ENCODE peak calls at places on chromosomes 6 and 20, in six cellular contexts. S is hepatocyte, N is uterus, I is fibroblast of pulmonary artery, Z is MM.1S, F is lower lobe of right lung. O is an unnamed sample.

GRCh38 chr20:20463933-20464374 is 96.0 kb downstream of the INSM1 start:
- DNase-seq in S (no peak), N (no peak), I (peak; percentile 29), Z (no peak), F (no peak), O (peak; percentile 22)

GRCh38 chr6:26022166-26022510 is 59.5 kb downstream of the TRIM38 start:
- DNase-seq in S (peak; percentile 82), N (peak; percentile 84), I (peak; percentile 90), Z (peak; percentile 55), F (no peak), O (peak; percentile 76)

GRCh38 chr6:16505711-16506362 is 255.4 kb downstream of the ATXN1 start:
- DNase-seq in S (peak; percentile 59), N (peak; percentile 74), I (peak; percentile 78), Z (no peak), F (no peak), O (peak; percentile 52)

GRCh38 chr6:20686142-20686541 is 151.9 kb downstream of the CDKAL1 start:
- DNase-seq in S (no peak), N (no peak), I (no peak), Z (no peak), F (no peak), O (no peak)

GRCh38 chr20:40844285-40844684 is 155.2 kb upstream of the MAFB start:
- DNase-seq in S (no peak), N (no peak), I (no peak), Z (no peak), F (no peak), O (no peak)

GRCh38 chr20:40706977-40707582 is 18.0 kb upstream of the MAFB start:
- DNase-seq in S (peak; percentile 74), N (no peak), I (no peak), Z (no peak), F (no peak), O (no peak)

GRCh38 chr6:72946766-72947165 is 278.5 kb downstream of the KHDC1L start:
- DNase-seq in S (no peak), N (no peak), I (peak; percentile 83), Z (no peak), F (no peak), O (peak; percentile 54)

GRCh38 chr6:1067346-1067745 is 244.6 kb upstream of the FOXQ1 start:
- DNase-seq in S (no peak), N (no peak), I (no peak), Z (no peak), F (no peak), O (peak; percentile 54)

GRCh38 chr6:111210074-111210729 is 122.9 kb downstream of the SLC16A10 start:
- DNase-seq in S (peak; percentile 75), N (no peak), I (peak; percentile 75), Z (peak; percentile 57), F (no peak), O (peak; percentile 27)

GRCh38 chr6:12148841-12149240 is 136.7 kb downstream of the HIVEP1 start:
- DNase-seq in S (no peak), N (no peak), I (no peak), Z (no peak), F (no peak), O (no peak)

GRCh38 chr6:26288155-26288554 is 76.8 kb upstream of the BTN3A2 start:
- DNase-seq in S (no peak), N (no peak), I (no peak), Z (no peak), F (no peak), O (no peak)

GRCh38 chr6:129929433-129929832 is 68.3 kb upstream of the TMEM244 start:
- DNase-seq in S (peak; percentile 10), N (no peak), I (peak; percentile 89), Z (no peak), F (no peak), O (peak; percentile 93)

GRCh38 chr6:22250486-22250885 is 46.4 kb downstream of the PRL start:
- DNase-seq in S (peak; percentile 18), N (no peak), I (no peak), Z (no peak), F (no peak), O (no peak)

GRCh38 chr20:10674684-10675455 is 1.1 kb upstream of the JAG1 start:
- DNase-seq in S (peak; percentile 92), N (peak; percentile 74), I (peak; percentile 77), Z (peak; percentile 86), F (peak; percentile 90), O (peak; percentile 89)

GRCh38 chr6:37354526-37355384 is 972 bp downstream of the RNF8 start:
- DNase-seq in S (peak; percentile 58), N (peak; percentile 34), I (no peak), Z (no peak), F (peak; percentile 59), O (peak; percentile 68)

GRCh38 chr6:142285235-142286087 is 16.3 kb upstream of the ADGRG6 start:
- DNase-seq in S (no peak), N (no peak), I (no peak), Z (no peak), F (no peak), O (no peak)

GRCh38 chr6:21741221-21742109 is 147.9 kb downstream of the SOX4 start:
- DNase-seq in S (no peak), N (no peak), I (peak; percentile 33), Z (no peak), F (no peak), O (no peak)

GRCh38 chr20:45878076-45878731 is 2.8 kb upstream of the ZSWIM1 start:
- DNase-seq in S (no peak), N (no peak), I (no peak), Z (no peak), F (no peak), O (peak; percentile 71)

GRCh38 chr6:44800171-44800671 is 412.7 kb downstream of the CDC5L start:
- DNase-seq in S (peak; percentile 80), N (no peak), I (peak; percentile 82), Z (no peak), F (no peak), O (peak; percentile 4)

GRCh38 chr6:88135578-88136114 is 30.5 kb downstream of the CNR1 start:
- DNase-seq in S (no peak), N (no peak), I (no peak), Z (no peak), F (no peak), O (no peak)

GRCh38 chr6:7762758-7763157 is 36.9 kb downstream of the BMP6 start:
- DNase-seq in S (no peak), N (no peak), I (no peak), Z (no peak), F (no peak), O (no peak)

GRCh38 chr6:11042750-11043551 is 1.2 kb downstream of the ELOVL2 start:
- DNase-seq in S (no peak), N (no peak), I (peak; percentile 37), Z (no peak), F (no peak), O (peak; percentile 50)

GRCh38 chr6:11424395-11425050 is 113.0 kb upstream of the TMEM170B start:
- DNase-seq in S (no peak), N (no peak), I (no peak), Z (no peak), F (no peak), O (no peak)

GRCh38 chr6:54698974-54699373 is 147.6 kb upstream of the FAM83B start:
- DNase-seq in S (peak; percentile 10), N (no peak), I (no peak), Z (no peak), F (no peak), O (no peak)

GRCh38 chr6:27547157-27548075 is 74.5 kb upstream of the ZNF184 start:
- DNase-seq in S (peak; percentile 61), N (no peak), I (peak; percentile 70), Z (no peak), F (no peak), O (peak; percentile 82)

GRCh38 chr6:27542485-27542884 is 69.6 kb upstream of the ZNF184 start:
- DNase-seq in S (no peak), N (no peak), I (no peak), Z (no peak), F (no peak), O (no peak)

GRCh38 chr6:27546522-27546921 is 73.6 kb upstream of the ZNF184 start:
- DNase-seq in S (no peak), N (no peak), I (no peak), Z (no peak), F (no peak), O (no peak)

GRCh38 chr6:27545271-27546046 is 72.6 kb upstream of the ZNF184 start:
- DNase-seq in S (peak; percentile 77), N (no peak), I (peak; percentile 64), Z (no peak), F (no peak), O (peak; percentile 45)

GRCh38 chr6:27544612-27545260 is 71.8 kb upstream of the ZNF184 start:
- DNase-seq in S (no peak), N (no peak), I (no peak), Z (no peak), F (no peak), O (no peak)
- H3K4me3 ChIP-seq in S (peak overlapping the region; percentile 67), N (no peak overlapping the region), I (peak overlapping the region; percentile 49), Z (no peak overlapping the region), F (no peak overlapping the region), O (peak overlapping the region; percentile 38)

GRCh38 chr6:134753001-134753400 is 196.9 kb downstream of the ALDH8A1 start:
- DNase-seq in S (no peak), N (no peak), I (no peak), Z (no peak), F (no peak), O (no peak)

GRCh38 chr6:134750669-134751068 is 199.2 kb downstream of the ALDH8A1 start:
- DNase-seq in S (no peak), N (no peak), I (no peak), Z (no peak), F (no peak), O (peak; percentile 54)

GRCh38 chr6:134752445-134752844 is 197.5 kb downstream of the ALDH8A1 start:
- DNase-seq in S (no peak), N (no peak), I (no peak), Z (no peak), F (no peak), O (no peak)

GRCh38 chr6:134757911-134758361 is 192.0 kb downstream of the ALDH8A1 start:
- DNase-seq in S (peak; percentile 13), N (no peak), I (no peak), Z (no peak), F (no peak), O (peak; percentile 30)

GRCh38 chr6:134754013-134754690 is 195.7 kb downstream of the ALDH8A1 start:
- DNase-seq in S (no peak), N (no peak), I (no peak), Z (no peak), F (no peak), O (no peak)
- TF ChIP-seq CTCF in S (no peak), N (no peak), I (no peak), Z (no peak), F (no peak), O (no peak)

GRCh38 chr20:60086936-60087562 is 128.8 kb downstream of the CDH26 start:
- DNase-seq in S (no peak), N (no peak), I (no peak), Z (no peak), F (no peak), O (no peak)
- H3K4me3 ChIP-seq in S (no peak overlapping the region), N (no peak overlapping the region), I (no peak overlapping the region), Z (no peak overlapping the region), F (peak overlapping the region; percentile 37), O (no peak overlapping the region)

GRCh38 chr20:57707849-57708693 is 1.7 kb downstream of the PMEPA1 start:
- DNase-seq in S (no peak), N (no peak), I (no peak), Z (no peak), F (no peak), O (no peak)
- TF ChIP-seq CTCF in S (no peak), N (no peak), I (no peak), Z (no peak), F (no peak), O (no peak)

O was measured in foreskin fibroblast.